ENCODE peak calls at places on chromosome 10, in ten cellular contexts. Y, T, X, A, Z, O, L, H, B and F are unnamed samples.

GRCh38 chr10:72000073-72001025 is 36.2 kb downstream of the CHST3 start:
- DNase-seq in A (no peak), H (no peak), Z (no peak), O (no peak), X (no peak), B (no peak), Y (no peak), T (no peak), L (no peak), F (no peak)

GRCh38 chr10:102962259-102962658 is 44.2 kb downstream of the CNNM2 start:
- DNase-seq in B (no peak), Z (no peak), H (no peak), O (no peak), Y (peak), T (no peak), X (no peak), A (no peak), L (no peak), F (no peak)

GRCh38 chr10:62011558-62011957 is 110.1 kb downstream of the ARID5B start:
- DNase-seq in O (no peak), A (no peak), H (no peak), B (no peak), T (no peak), L (no peak), Z (no peak), Y (no peak), X (no peak), F (no peak)

GRCh38 chr10:5685764-5686240 is 1.2 kb downstream of the TASOR2 start:
- DNase-seq in Y (peak), T (peak), O (no peak), B (no peak), H (no peak), A (no peak), Z (no peak), L (no peak), X (no peak), F (no peak)

GRCh38 chr10:99676435-99676834 is 17.1 kb downstream of the ENTPD7 start:
- DNase-seq in L (no peak), A (no peak), Y (peak), T (peak), Z (no peak), H (peak), X (no peak), O (peak), B (no peak), F (no peak)

GRCh38 chr10:71713135-71714040 is 6.2 kb downstream of the C10orf105 start:
- DNase-seq in Y (peak), Z (no peak), X (peak), H (peak), B (no peak), O (peak), A (peak), L (no peak), T (peak), F (peak)

GRCh38 chr10:35208536-35208935 is 81.9 kb downstream of the CREM start:
- DNase-seq in Z (no peak), Y (no peak), L (no peak), B (no peak), T (no peak), O (no peak), X (no peak), A (no peak), H (no peak), F (peak)

GRCh38 chr10:69338547-69339450 is 60.5 kb downstream of the HK1 start:
- DNase-seq in H (no peak), A (no peak), L (no peak), X (no peak), B (no peak), Z (no peak), Y (no peak), O (no peak), T (peak), F (no peak)

GRCh38 chr10:33094263-33095051 is 136.4 kb upstream of the ITGB1 start:
- DNase-seq in A (no peak), T (no peak), Y (peak), O (no peak), L (no peak), B (no peak), X (no peak), Z (no peak), H (no peak), F (no peak)

GRCh38 chr10:13219685-13220670 is 14.2 kb downstream of the UCMA start:
- DNase-seq in H (no peak), Y (peak), Z (no peak), A (no peak), T (no peak), L (no peak), B (peak), X (no peak), O (peak), F (no peak)

GRCh38 chr10:117007080-117007479 is 2.1 kb upstream of the SHTN1 start:
- DNase-seq in Y (peak), O (peak), L (no peak), B (no peak), Z (no peak), A (no peak), T (peak), X (no peak), H (no peak), F (no peak)

GRCh38 chr10:98301664-98302319 is 33.8 kb upstream of the LOXL4 start:
- DNase-seq in Z (no peak), X (no peak), O (no peak), Y (no peak), A (no peak), L (no peak), H (no peak), B (no peak), T (no peak), F (no peak)

GRCh38 chr10:110679633-110680472 is 35.7 kb downstream of the RBM20 start:
- DNase-seq in H (no peak), O (no peak), X (no peak), A (no peak), T (no peak), Z (no peak), L (no peak), Y (no peak), B (no peak), F (peak)

GRCh38 chr10:33157108-33157507 is 177.4 kb downstream of the NRP1 start:
- DNase-seq in H (no peak), T (peak), O (peak), X (no peak), Z (no peak), B (no peak), Y (peak), A (no peak), L (no peak), F (no peak)

GRCh38 chr10:3963191-3963673 is 178.2 kb upstream of the KLF6 start:
- DNase-seq in B (no peak), Y (no peak), T (no peak), H (no peak), A (no peak), X (no peak), Z (no peak), L (no peak), O (no peak), F (no peak)

GRCh38 chr10:1149793-1150637 is 93.8 kb downstream of the WDR37 start:
- DNase-seq in X (no peak), Y (no peak), L (no peak), O (no peak), T (no peak), Z (peak), A (no peak), B (no peak), H (no peak), F (no peak)

GRCh38 chr10:132724436-132724835 is 61.5 kb downstream of the NKX6-2 start:
- DNase-seq in X (no peak), Y (peak), O (peak), B (no peak), T (no peak), H (no peak), Z (no peak), A (no peak), L (no peak), F (no peak)

GRCh38 chr10:69837261-69837660 is 35.6 kb downstream of the COL13A1 start:
- DNase-seq in Z (no peak), X (no peak), O (no peak), B (no peak), H (no peak), Y (no peak), A (no peak), T (no peak), L (no peak), F (no peak)

GRCh38 chr10:132642732-132643008 is 105.1 kb downstream of the INPP5A start:
- DNase-seq in X (no peak), B (no peak), A (no peak), L (no peak), Z (no peak), O (no peak), Y (no peak), T (no peak), H (no peak), F (no peak)

GRCh38 chr10:113030453-113030852 is 80.4 kb downstream of the TCF7L2 start:
- DNase-seq in B (no peak), Z (no peak), A (no peak), X (no peak), T (no peak), H (no peak), O (no peak), Y (peak), L (no peak), F (no peak)

GRCh38 chr10:89207181-89207800 is at the start of gene CH25H:
- DNase-seq in Y (peak), H (no peak), T (peak), O (peak), Z (no peak), X (peak), B (no peak), L (peak), A (peak), F (peak)

GRCh38 chr10:110533149-110533548 is 34.3 kb upstream of the SMC3 start:
- DNase-seq in L (no peak), Y (no peak), H (no peak), A (no peak), Z (peak), X (no peak), O (no peak), B (no peak), T (no peak), F (no peak)

GRCh38 chr10:101574354-101574753 is 13.7 kb downstream of the POLL start:
- DNase-seq in A (no peak), Z (no peak), X (no peak), Y (no peak), L (no peak), T (no peak), O (no peak), H (no peak), B (no peak), F (no peak)

GRCh38 chr10:84291389-84291788 is 37.0 kb upstream of the CCSER2 start:
- DNase-seq in H (no peak), L (no peak), A (no peak), B (peak), O (peak), Z (no peak), X (no peak), T (peak), Y (peak), F (no peak)

GRCh38 chr10:55065185-55065584 is 264.2 kb upstream of the PCDH15 start:
- DNase-seq in O (no peak), H (no peak), T (no peak), A (no peak), X (no peak), Y (no peak), B (peak), L (no peak), Z (no peak), F (no peak)

GRCh38 chr10:23469596-23470237 is 30.8 kb downstream of the OTUD1 start:
- DNase-seq in B (no peak), T (no peak), Y (no peak), Z (no peak), H (no peak), X (no peak), O (no peak), L (no peak), A (no peak), F (no peak)

GRCh38 chr10:86267286-86268195 is 99.1 kb downstream of the GRID1 start:
- DNase-seq in B (no peak), O (no peak), H (no peak), L (no peak), Z (peak), A (no peak), Y (no peak), T (no peak), X (no peak), F (peak)

GRCh38 chr10:100803481-100803880 is 58.1 kb downstream of the PAX2 start:
- DNase-seq in A (no peak), L (no peak), T (no peak), Z (no peak), O (no peak), X (no peak), B (no peak), H (no peak), Y (no peak), F (no peak)

GRCh38 chr10:77832243-77832642 is 94.3 kb downstream of the DLG5 start:
- DNase-seq in T (no peak), A (peak), O (no peak), X (no peak), Z (no peak), Y (no peak), L (no peak), B (no peak), H (no peak), F (no peak)

GRCh38 chr10:10831085-10831484 is 186.6 kb upstream of the CELF2 start:
- DNase-seq in L (no peak), Z (no peak), B (no peak), O (peak), X (no peak), T (peak), H (peak), Y (peak), A (no peak), F (no peak)

GRCh38 chr10:131571845-131572244 is 260.3 kb upstream of the TCERG1L start:
- DNase-seq in L (no peak), X (no peak), Z (peak), A (no peak), Y (no peak), T (no peak), B (no peak), H (no peak), O (no peak), F (no peak)

GRCh38 chr10:23192741-23193434 is 776 bp downstream of the PTF1A start:
- DNase-seq in Y (no peak), X (no peak), L (no peak), Z (no peak), H (no peak), O (no peak), T (no peak), B (no peak), A (no peak), F (no peak)

GRCh38 chr10:111429288-111430028 is 352.6 kb downstream of the ADRA2A start:
- DNase-seq in L (no peak), H (no peak), T (peak), Y (no peak), B (no peak), X (no peak), Z (no peak), O (peak), A (no peak), F (no peak)